ENCODE peak calls at places on chromosomes 1 and 21, in five cellular contexts. I is occipital lobe; F is cardiac fibroblast; G is NCI-H1092 treated with DMSO at 0.1 percent for 48 hours; P is activated T-helper 1 cell treated with anti-CD3 and anti-CD28 coated beads, Interleukin-2, amount 50 U/mL, for 16 hours. A is an unnamed sample.

GRCh38 chr1:217135569-217135915 is 412.3 kb upstream of the ESRRG start:
- DNase-seq in I (no peak), F (peak; percentile 22), G (peak; percentile 75), P (no peak), A (no peak)

GRCh38 chr1:165910764-165911421 is 83.5 kb downstream of the UCK2 start:
- DNase-seq in I (no peak), F (no peak), G (no peak), P (no peak), A (no peak)

GRCh38 chr1:179807691-179808485 is 64.8 kb downstream of the FAM163A start:
- DNase-seq in I (no peak), F (peak; percentile 95), G (no peak), P (no peak), A (no peak)

GRCh38 chr21:45615145-45615711 is 28.3 kb upstream of the PCBP3 start:
- DNase-seq in I (no peak), F (peak; percentile 34), G (peak; percentile 70), P (peak; percentile 78), A (peak; percentile 67)

GRCh38 chr1:109910123-109910962 is at the start of gene CSF1:
- DNase-seq in I (peak; percentile 63), F (peak; percentile 92), G (peak; percentile 47), P (peak; percentile 53), A (peak; percentile 52)

GRCh38 chr1:183025782-183026774 is 2.9 kb downstream of the LAMC1 start:
- DNase-seq in I (no peak), F (peak; percentile 34), G (no peak), P (no peak), A (no peak)

GRCh38 chr1:202349263-202349928 is 897 bp downstream of the PPP1R12B start:
- DNase-seq in I (peak; percentile 13), F (peak; percentile 73), G (no peak), P (no peak), A (no peak)

GRCh38 chr1:80349218-80349617 is 1342.7 kb upstream of the ADGRL4 start:
- DNase-seq in I (no peak), F (no peak), G (no peak), P (no peak), A (no peak)

GRCh38 chr1:9721606-9722377 is 70.3 kb downstream of the PIK3CD start:
- DNase-seq in I (no peak), F (peak; percentile 25), G (peak; percentile 16), P (peak; percentile 66), A (peak; percentile 86)

GRCh38 chr1:209761021-209761635 is 5.3 kb downstream of the TRAF3IP3 start:
- DNase-seq in I (no peak), F (peak; percentile 25), G (no peak), P (no peak), A (no peak)

GRCh38 chr1:166956057-166956850 is 19.1 kb downstream of the ILDR2 start:
- DNase-seq in I (no peak), F (no peak), G (no peak), P (no peak), A (no peak)

GRCh38 chr1:29452463-29453230 is 216.3 kb downstream of the PTPRU start:
- DNase-seq in I (no peak), F (no peak), G (no peak), P (no peak), A (no peak)

GRCh38 chr1:181222972-181223371 is 134.5 kb downstream of the IER5 start:
- DNase-seq in I (no peak), F (no peak), G (no peak), P (no peak), A (no peak)

GRCh38 chr21:41369105-41369914 is 7.5 kb downstream of the MX2 start:
- DNase-seq in I (no peak), F (peak; percentile 3), G (peak; percentile 43), P (peak; percentile 19), A (no peak)

GRCh38 chr1:6224733-6225132 is 11.0 kb downstream of the ICMT start:
- DNase-seq in I (no peak), F (no peak), G (no peak), P (no peak), A (no peak)

GRCh38 chr1:18803859-18804258 is 55.6 kb downstream of the TAS1R2 start:
- DNase-seq in I (no peak), F (no peak), G (no peak), P (no peak), A (no peak)

GRCh38 chr1:223223091-223223995 is 80.3 kb upstream of the TLR5 start:
- DNase-seq in I (no peak), F (no peak), G (no peak), P (no peak), A (no peak)

GRCh38 chr1:28985427-28985826 is 71.1 kb downstream of the EPB41 start:
- DNase-seq in I (no peak), F (no peak), G (no peak), P (no peak), A (no peak)

GRCh38 chr21:33021667-33022066 is 4.1 kb upstream of the OLIG2 start:
- DNase-seq in I (no peak), F (no peak), G (no peak), P (no peak), A (no peak)

GRCh38 chr1:178739285-178740045 is 14.4 kb downstream of the RALGPS2 start:
- DNase-seq in I (no peak), F (peak; percentile 65), G (no peak), P (no peak), A (no peak)

GRCh38 chr1:95640746-95641145 is 406.7 kb downstream of the RWDD3 start:
- DNase-seq in I (no peak), F (peak; percentile 3), G (peak; percentile 67), P (no peak), A (no peak)

GRCh38 chr1:169595764-169596711 is 9.8 kb upstream of the F5 start:
- DNase-seq in I (no peak), F (peak; percentile 47), G (no peak), P (no peak), A (no peak)

GRCh38 chr1:31759266-31760023 is 4.7 kb downstream of the ADGRB2 start:
- DNase-seq in I (no peak), F (peak; percentile 18), G (no peak), P (no peak), A (no peak)

GRCh38 chr1:229352975-229353374 is 10.1 kb upstream of the CCSAP start:
- DNase-seq in I (no peak), F (no peak), G (no peak), P (no peak), A (no peak)

GRCh38 chr1:180603223-180603849 is 28.5 kb upstream of the XPR1 start:
- DNase-seq in I (no peak), F (no peak), G (no peak), P (no peak), A (no peak)

GRCh38 chr1:3011631-3012510 is 9.4 kb upstream of the ACTRT2 start:
- DNase-seq in I (peak; percentile 55), F (no peak), G (no peak), P (no peak), A (no peak)

GRCh38 chr1:25695066-25695990 is 78.7 kb downstream of the MAN1C1 start:
- DNase-seq in I (no peak), F (peak; percentile 98), G (no peak), P (no peak), A (no peak)

GRCh38 chr1:231310391-231310934 is 27.2 kb downstream of the EXOC8 start:
- DNase-seq in I (no peak), F (no peak), G (no peak), P (no peak), A (no peak)

GRCh38 chr1:192579319-192579738 is 3.8 kb downstream of the RGS1 start:
- DNase-seq in I (no peak), F (peak; percentile 71), G (no peak), P (no peak), A (no peak)

GRCh38 chr1:220827445-220828210 is 40.9 kb downstream of the MTARC1 start:
- DNase-seq in I (no peak), F (no peak), G (no peak), P (no peak), A (no peak)

GRCh38 chr1:41539999-41540398 is 55.5 kb upstream of the EDN2 start:
- DNase-seq in I (no peak), F (no peak), G (no peak), P (no peak), A (no peak)

A was measured in memory B cell.